ENCODE peak calls at places on chromosomes 1 and 21, in four cellular contexts. R is SK-N-SH, H is GM23248, L is hepatocyte. C is an unnamed sample.
A peak's percentile ranks its signal among the peaks of the same experiment; 100 is the strongest.

GRCh38 chr1:199205740-199206139 is 566.9 kb downstream of the PTPRC start:
- DNase-seq in R (no peak), L (no peak), H (no peak), C (peak; percentile 5)

GRCh38 chr1:119275145-119275929 is 93.2 kb upstream of the HAO2 start:
- DNase-seq in R (peak; percentile 30), H (peak; percentile 80), L (peak; percentile 68), C (peak; percentile 78)

GRCh38 chr1:94797286-94797685 is 22.9 kb upstream of the SLC44A3 start:
- DNase-seq in H (no peak), L (no peak), R (no peak), C (no peak)

GRCh38 chr1:36099681-36100341 is 11.1 kb downstream of the ADPRS start:
- DNase-seq in L (peak; percentile 88), H (peak; percentile 79), R (peak; percentile 95), C (peak; percentile 85)

GRCh38 chr1:46220808-46221207 is 17.7 kb downstream of the LURAP1 start:
- DNase-seq in R (no peak), H (no peak), L (no peak), C (no peak)

GRCh38 chr1:116161390-116161789 is 50.2 kb downstream of the MAB21L3 start:
- DNase-seq in L (no peak), H (no peak), R (no peak), C (no peak)

GRCh38 chr1:21198929-21199328 is 22.2 kb upstream of the EIF4G3 start:
- DNase-seq in R (no peak), L (no peak), H (no peak), C (no peak)

GRCh38 chr1:47324682-47325081 is 8.9 kb upstream of the CMPK1 start:
- DNase-seq in H (no peak), L (no peak), R (no peak), C (no peak)

GRCh38 chr1:169892819-169893644 is 664 bp downstream of the SCYL3 start:
- DNase-seq in R (no peak), L (peak; percentile 23), H (peak; percentile 61), C (no peak)

GRCh38 chr1:186736971-186737685 is 56.9 kb upstream of the PTGS2 start:
- DNase-seq in H (no peak), R (no peak), L (no peak), C (peak; percentile 19)

GRCh38 chr1:25519624-25520023 is 23.8 kb upstream of the LDLRAP1 start:
- DNase-seq in R (no peak), H (peak; percentile 95), L (no peak), C (peak; percentile 30)

GRCh38 chr1:52668711-52669110 is 29.4 kb downstream of the COA7 start:
- DNase-seq in R (no peak), H (peak; percentile 84), L (no peak), C (peak; percentile 81)

GRCh38 chr1:14881775-14882672 is 271.5 kb upstream of the TMEM51 start:
- DNase-seq in L (peak; percentile 31), R (no peak), H (peak; percentile 22), C (no peak)

GRCh38 chr1:31580891-31581603 is 4.7 kb downstream of the TINAGL1 start:
- DNase-seq in H (no peak), R (no peak), L (no peak), C (no peak)

GRCh38 chr1:41819069-41819468 is 99.7 kb downstream of the HIVEP3 start:
- DNase-seq in H (no peak), L (no peak), R (no peak), C (no peak)

GRCh38 chr21:38310619-38311018 is 53.8 kb downstream of the KCNJ15 start:
- DNase-seq in H (peak; percentile 88), R (no peak), L (no peak), C (no peak)

GRCh38 chr21:43189936-43190335 is 21.1 kb downstream of the CRYAA start:
- DNase-seq in H (no peak), R (no peak), L (no peak), C (no peak)

GRCh38 chr1:183873642-183874041 is 68.7 kb downstream of the RGL1 start:
- DNase-seq in H (no peak), L (no peak), R (no peak), C (no peak)

GRCh38 chr1:41846595-41846994 is 72.1 kb downstream of the HIVEP3 start:
- DNase-seq in R (no peak), H (peak; percentile 77), L (no peak), C (peak; percentile 43)

GRCh38 chr21:26405735-26406361 is 167.2 kb downstream of the CYYR1 start:
- DNase-seq in L (peak; percentile 48), R (no peak), H (peak; percentile 89), C (peak; percentile 88)

GRCh38 chr1:166079276-166079675 is 87.5 kb downstream of the FAM78B start:
- DNase-seq in H (no peak), L (no peak), R (no peak), C (no peak)

GRCh38 chr1:68175621-68176398 is 56.5 kb downstream of the WLS start:
- DNase-seq in L (peak; percentile 40), R (peak; percentile 68), H (no peak), C (peak; percentile 45)

GRCh38 chr1:1118011-1118892 is 2.4 kb upstream of the C1orf159 start:
- DNase-seq in H (no peak), L (no peak), R (no peak), C (no peak)

GRCh38 chr1:76494807-76495206 is 372.5 kb upstream of the ST6GALNAC5 start:
- DNase-seq in R (no peak), H (peak; percentile 57), L (no peak), C (no peak)

GRCh38 chr1:2258122-2258812 is 30.1 kb downstream of the SKI start:
- DNase-seq in R (no peak), L (no peak), H (no peak), C (peak; percentile 11)
- H3K4me1 ChIP-seq in R (no peaks in the 10 kb centered on the region), L (peaks cover 20% of the 10 kb centered on the region), H (peaks cover 30% of the 10 kb centered on the region), C (peaks cover 3% of the 10 kb centered on the region)

GRCh38 chr1:212288614-212289013 is 3.4 kb downstream of the PPP2R5A start:
- DNase-seq in H (peak; percentile 82), L (no peak), R (no peak), C (peak; percentile 67)
- TF ChIP-seq EZH2phosphoT487 in H (no peak), L (no peak), R (no peak), C (no peak)

GRCh38 chr1:158814970-158815369 is 16.2 kb upstream of the MNDA start:
- DNase-seq in H (no peak), R (no peak), L (no peak), C (no peak)

GRCh38 chr1:158818560-158818959 is 12.6 kb upstream of the MNDA start:
- DNase-seq in H (no peak), R (no peak), L (no peak), C (no peak)

GRCh38 chr1:158819461-158820443 is 11.4 kb upstream of the MNDA start:
- DNase-seq in L (no peak), R (no peak), H (no peak), C (no peak)

GRCh38 chr1:158821723-158822122 is 9.4 kb upstream of the MNDA start:
- DNase-seq in L (no peak), R (no peak), H (no peak), C (no peak)

DNA sequence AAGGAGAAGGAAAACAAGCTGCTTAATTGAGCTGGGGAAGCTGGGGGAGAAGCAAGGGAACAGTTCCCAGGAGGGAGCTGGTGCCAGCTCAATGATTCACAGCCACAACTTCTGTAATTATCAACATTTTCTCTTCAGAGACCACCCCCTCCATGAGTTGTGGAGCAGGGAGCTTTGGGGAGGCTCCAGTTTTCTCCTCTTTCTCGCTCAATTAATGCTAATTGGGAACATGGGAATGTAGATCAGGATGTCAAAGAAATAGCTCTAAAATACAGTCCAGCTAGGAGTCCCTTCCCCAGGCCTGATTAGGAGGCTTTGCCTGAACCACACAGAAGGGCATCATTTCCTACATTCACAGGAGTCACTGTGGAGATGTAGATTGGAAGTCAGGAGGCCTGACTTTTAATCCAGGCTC is 12.2 kb upstream of the MNDA start:
- DNase-seq in R (no peak), H (no peak), L (no peak), C (no peak)
- H3K4me2 ChIP-seq in R (no peak overlapping the region), H (no peak overlapping the region), L (no peak overlapping the region), C (no peak overlapping the region)

GRCh38 chr1:64499011-64499410 is 29.1 kb downstream of the CACHD1 start:
- DNase-seq in R (no peak), H (no peak), L (no peak), C (no peak)
- H3K4me1 ChIP-seq in R (peaks cover 44% of the 10 kb centered on the region), H (peaks cover 11% of the 10 kb centered on the region), L (peaks cover 29% of the 10 kb centered on the region), C (peaks cover 10% of the 10 kb centered on the region)

DNA sequence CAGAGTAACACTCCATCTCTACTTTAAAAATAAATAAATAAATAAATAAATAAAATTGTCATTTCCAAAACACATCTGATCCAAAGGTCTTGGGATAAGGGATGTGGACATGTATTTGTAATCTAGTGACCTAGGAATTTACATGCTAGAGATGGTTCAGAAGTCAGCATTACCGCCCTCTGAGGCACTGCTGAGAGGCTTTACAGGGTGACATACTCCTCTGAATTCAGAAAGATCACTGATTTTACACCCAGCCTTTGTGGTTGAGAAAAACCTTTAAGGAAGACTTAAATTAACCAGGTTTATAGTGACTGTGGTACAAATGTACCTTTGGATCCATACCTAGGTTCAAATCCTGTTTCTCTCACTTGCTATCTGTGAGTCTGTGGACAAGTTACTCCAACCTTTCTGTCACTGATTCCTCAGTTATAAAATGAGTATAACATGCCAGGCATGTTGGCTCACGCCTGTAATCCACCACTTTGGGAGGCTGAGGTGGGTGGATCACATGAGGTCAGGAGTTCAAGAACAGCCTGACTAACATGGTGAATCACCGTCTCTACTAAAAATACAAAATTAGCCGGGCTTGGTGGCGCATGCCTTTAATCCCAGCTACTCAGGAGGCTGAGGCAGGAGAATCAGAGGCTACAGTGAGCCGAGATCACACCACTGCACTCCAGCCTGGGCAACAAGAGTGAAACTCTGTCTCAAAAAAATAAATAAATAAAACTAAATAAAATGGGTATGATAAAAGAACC is 20.1 kb downstream of the OSBPL9 start:
- DNase-seq in L (peak; percentile 23), H (peak; percentile 90), R (no peak), C (peak; percentile 89)
- TF ChIP-seq EZH2phosphoT487 in L (no peak), H (no peak), R (no peak), C (no peak)

GRCh38 chr1:81660286-81660685 is 140.4 kb upstream of the ADGRL2 start:
- DNase-seq in H (peak; percentile 64), L (peak; percentile 4), R (no peak), C (peak; percentile 75)
- H3K4me2 ChIP-seq in H (peak overlapping the region; percentile 33), L (no peak overlapping the region), R (no peak overlapping the region), C (peak overlapping the region; percentile 58)

C was measured in PC-3.